ENCODE peak calls at places on chromosomes 1 and 21, in six cellular contexts. V is activated T-cell treated with anti-CD3 and anti-CD28 coated beads, Interleukin-2, amount 50 U/mL, for 72 hours; P is mucosa of gallbladder; B is stimulated activated CD4-positive, alpha-beta T cell treated with anti-CD3 and anti-CD28 coated beads, TNF-alpha, amount 100 ng/mL, for 1 hour; U is stimulated activated CD8-positive, alpha-beta memory T cell treated with anti-CD3 and anti-CD28 coated beads, Interleukin-4, amount 100 ng/mL, for 4 hours; W is AG08396. F is an unnamed sample.

GRCh38 chr1:157968951-157969350 is 24.5 kb upstream of the KIRREL1 start:
- DNase-seq in V (no peak), P (no peak), B (no peak), U (no peak), W (peak), F (no peak)

GRCh38 chr1:30407030-30407861 is 316.1 kb downstream of the MATN1 start:
- DNase-seq in V (no peak), P (peak), B (no peak), U (no peak), W (no peak), F (peak)

GRCh38 chr1:237340892-237341291 is 298.9 kb downstream of the RYR2 start:
- DNase-seq in V (no peak), P (no peak), B (no peak), U (no peak), W (no peak), F (no peak)

GRCh38 chr21:45543710-45544448 is 1.6 kb upstream of the SLC19A1 start:
- DNase-seq in V (no peak), P (no peak), B (no peak), U (no peak), W (no peak), F (peak)

GRCh38 chr1:56414728-56415224 is 164.6 kb downstream of the PLPP3 start:
- DNase-seq in V (no peak), P (peak), B (no peak), U (no peak), W (no peak), F (no peak)

GRCh38 chr21:42156690-42157605 is 62.0 kb upstream of the ABCG1 start:
- DNase-seq in V (no peak), P (no peak), B (no peak), U (no peak), W (no peak), F (no peak)

GRCh38 chr21:41717573-41718330 is 49.1 kb downstream of the RIPK4 start:
- DNase-seq in V (no peak), P (no peak), B (no peak), U (no peak), W (no peak), F (no peak)

GRCh38 chr1:150083907-150084306 is 16.3 kb downstream of the VPS45 start:
- DNase-seq in V (no peak), P (no peak), B (no peak), U (no peak), W (no peak), F (no peak)

GRCh38 chr21:44871576-44872265 is 1.8 kb downstream of the PTTG1IP start:
- DNase-seq in V (no peak), P (no peak), B (no peak), U (no peak), W (peak), F (peak)